ENCODE peak calls at places on chromosome 13, in four cellular contexts. One of them, this sample, is unnamed.

GRCh38 chr13:99949657-99950413 is 21.7 kb downstream of the ZIC5 start:
- DNase-seq in midbrain: no peak
- DNase-seq in fibroblast of the aortic adventitia: no peak
- DNase-seq in T-helper 1 cell: no peak
- DNase-seq in this sample: no peak

GRCh38 chr13:49935171-49936084 is 712 bp downstream of the SPRYD7 start:
- DNase-seq in midbrain: no peak
- DNase-seq in fibroblast of the aortic adventitia: peak; percentile 56
- DNase-seq in T-helper 1 cell: peak; percentile 12
- DNase-seq in this sample: peak; percentile 20

GRCh38 chr13:113728571-113729054 is 30.4 kb upstream of the TMEM255B start:
- DNase-seq in midbrain: no peak
- DNase-seq in fibroblast of the aortic adventitia: no peak
- DNase-seq in T-helper 1 cell: no peak
- DNase-seq in this sample: no peak

GRCh38 chr13:44293354-44293753 is 80.3 kb upstream of the SERP2 start:
- DNase-seq in midbrain: no peak
- DNase-seq in fibroblast of the aortic adventitia: no peak
- DNase-seq in T-helper 1 cell: no peak
- DNase-seq in this sample: no peak

GRCh38 chr13:67990868-67991267 is 760.7 kb upstream of the PCDH9 start:
- DNase-seq in midbrain: no peak
- DNase-seq in fibroblast of the aortic adventitia: no peak
- DNase-seq in T-helper 1 cell: no peak
- DNase-seq in this sample: no peak

GRCh38 chr13:95256086-95256485 is 45.2 kb downstream of the ABCC4 start:
- DNase-seq in midbrain: no peak
- DNase-seq in fibroblast of the aortic adventitia: peak; percentile 87
- DNase-seq in T-helper 1 cell: no peak
- DNase-seq in this sample: no peak

GRCh38 chr13:110819203-110820014 is 95.5 kb downstream of the ANKRD10 start:
- DNase-seq in midbrain: peak; percentile 83
- DNase-seq in fibroblast of the aortic adventitia: peak; percentile 72
- DNase-seq in T-helper 1 cell: peak; percentile 61
- DNase-seq in this sample: peak; percentile 63

GRCh38 chr13:83377486-83377885 is 504.8 kb downstream of the SLITRK1 start:
- DNase-seq in midbrain: no peak
- DNase-seq in fibroblast of the aortic adventitia: peak; percentile 59
- DNase-seq in T-helper 1 cell: no peak
- DNase-seq in this sample: no peak

GRCh38 chr13:99281811-99282263 is 23.7 kb upstream of the GPR18 start:
- DNase-seq in midbrain: no peak
- DNase-seq in fibroblast of the aortic adventitia: no peak
- DNase-seq in T-helper 1 cell: peak; percentile 51
- DNase-seq in this sample: no peak

GRCh38 chr13:83496501-83496900 is 385.8 kb downstream of the SLITRK1 start:
- DNase-seq in midbrain: no peak
- DNase-seq in fibroblast of the aortic adventitia: no peak
- DNase-seq in T-helper 1 cell: no peak
- DNase-seq in this sample: no peak

GRCh38 chr13:77139311-77139710 is 112.4 kb upstream of the FBXL3 start:
- DNase-seq in midbrain: no peak
- DNase-seq in fibroblast of the aortic adventitia: no peak
- DNase-seq in T-helper 1 cell: no peak
- DNase-seq in this sample: no peak

GRCh38 chr13:30045916-30046704 is 195.7 kb upstream of the UBL3 start:
- DNase-seq in midbrain: no peak
- DNase-seq in fibroblast of the aortic adventitia: peak; percentile 71
- DNase-seq in T-helper 1 cell: no peak
- DNase-seq in this sample: no peak

GRCh38 chr13:20911037-20911436 is 8.5 kb upstream of the XPO4 start:
- DNase-seq in midbrain: no peak
- DNase-seq in fibroblast of the aortic adventitia: no peak
- DNase-seq in T-helper 1 cell: no peak
- DNase-seq in this sample: no peak

GRCh38 chr13:27018230-27018875 is 153.3 kb downstream of the USP12 start:
- DNase-seq in midbrain: no peak
- DNase-seq in fibroblast of the aortic adventitia: no peak
- DNase-seq in T-helper 1 cell: no peak
- DNase-seq in this sample: no peak

GRCh38 chr13:40963927-40964326 is 55.2 kb downstream of the ELF1 start:
- DNase-seq in midbrain: no peak
- DNase-seq in fibroblast of the aortic adventitia: peak; percentile 22
- DNase-seq in T-helper 1 cell: no peak
- DNase-seq in this sample: no peak

GRCh38 chr13:60369242-60369641 is 27.8 kb upstream of the TDRD3 start:
- DNase-seq in midbrain: no peak
- DNase-seq in fibroblast of the aortic adventitia: peak; percentile 6
- DNase-seq in T-helper 1 cell: no peak
- DNase-seq in this sample: no peak

GRCh38 chr13:112931028-112931934 is 37.7 kb upstream of the MCF2L start:
- DNase-seq in midbrain: no peak
- DNase-seq in fibroblast of the aortic adventitia: peak; percentile 67
- DNase-seq in T-helper 1 cell: no peak
- DNase-seq in this sample: no peak

GRCh38 chr13:94063096-94063495 is 416.4 kb downstream of the DCT start:
- DNase-seq in midbrain: no peak
- DNase-seq in fibroblast of the aortic adventitia: peak; percentile 53
- DNase-seq in T-helper 1 cell: no peak
- DNase-seq in this sample: no peak

This sample was measured in effector CD8-positive, alpha-beta T cell.